ENCODE peak calls at places on chromosomes 6 and 20, in eight cellular contexts. K is HCT116, C is neural progenitor cell, X is PC-3, L is SK-N-SH, R is GM23248, Q is hepatocyte, P is GM23338. A is an unnamed sample. For H3K79me2, the result is how much of the 10 kb centered on the place peaks cover.

GRCh38 chr6:1416191-1416764 is 26.9 kb downstream of the FOXF2 start:
- DNase-seq in Q (no peak), L (no peak), K (no peak), P (peak), C (no peak), X (no peak), R (no peak), A (no peak)

GRCh38 chr6:28269492-28269891 is 2.5 kb downstream of the ZSCAN26 start:
- DNase-seq in R (peak), C (no peak), X (peak), P (no peak), Q (peak), K (peak), L (no peak), A (no peak)

GRCh38 chr6:168967556-168967955 is 286.1 kb downstream of the THBS2 start:
- DNase-seq in P (no peak), Q (no peak), K (no peak), L (no peak), X (no peak), C (no peak), R (no peak), A (no peak)

GRCh38 chr6:137223370-137224131 is 4.4 kb upstream of the IFNGR1 start:
- DNase-seq in Q (no peak), P (no peak), L (no peak), X (peak), C (no peak), K (no peak), R (peak), A (peak)

GRCh38 chr20:54342258-54342782 is 133.1 kb upstream of the DOK5 start:
- DNase-seq in X (no peak), Q (no peak), K (no peak), R (no peak), L (no peak), C (no peak), P (no peak), A (no peak)

GRCh38 chr20:33554914-33555420 is 65.1 kb downstream of the CBFA2T2 start:
- DNase-seq in Q (peak), L (no peak), C (peak), P (peak), X (peak), R (peak), K (peak), A (peak)

GRCh38 chr6:16966821-16967817 is 134.7 kb upstream of the STMND1 start:
- DNase-seq in L (no peak), X (no peak), P (no peak), Q (no peak), C (no peak), R (peak), K (no peak), A (no peak)

GRCh38 chr6:3319801-3320200 is 61.1 kb downstream of the PSMG4 start:
- DNase-seq in C (no peak), R (no peak), K (no peak), L (no peak), X (no peak), P (no peak), Q (no peak), A (no peak)

GRCh38 chr6:4434655-4435054 is 299.3 kb upstream of the ECI2 start:
- DNase-seq in C (no peak), X (no peak), R (no peak), Q (no peak), L (no peak), K (no peak), P (no peak), A (no peak)

GRCh38 chr20:35008411-35009342 is 53.0 kb downstream of the MYH7B start:
- DNase-seq in Q (no peak), C (no peak), L (no peak), R (peak), K (no peak), X (no peak), P (no peak), A (no peak)

GRCh38 chr6:138570716-138571020 is 71.4 kb upstream of the NHSL1 start:
- DNase-seq in K (no peak), P (no peak), L (no peak), Q (no peak), R (no peak), X (no peak), C (peak), A (no peak)

GRCh38 chr6:22784611-22785010 is 215.2 kb downstream of the HDGFL1 start:
- DNase-seq in Q (peak), R (no peak), X (no peak), P (peak), C (peak), K (no peak), L (no peak), A (no peak)

GRCh38 chr6:31834367-31834703 is 6.8 kb downstream of the HSPA1B start:
- DNase-seq in L (peak), Q (peak), C (peak), K (peak), P (peak), R (peak), X (peak), A (peak)

GRCh38 chr6:161351855-161352254 is 78.0 kb upstream of the AGPAT4 start:
- DNase-seq in L (no peak), X (no peak), P (no peak), Q (no peak), R (no peak), C (no peak), K (no peak), A (no peak)

GRCh38 chr20:46931699-46932098 is 37.1 kb downstream of the EYA2 start:
- DNase-seq in X (no peak), Q (no peak), K (no peak), L (no peak), C (no peak), R (peak), P (no peak), A (no peak)

GRCh38 chr6:74597266-74597665 is 608.6 kb downstream of the COL12A1 start:
- DNase-seq in X (peak), C (no peak), Q (no peak), L (no peak), P (no peak), R (peak), K (no peak), A (no peak)

GRCh38 chr6:30100585-30101422 is 12.1 kb downstream of the TRIM31 start:
- DNase-seq in K (no peak), Q (peak), R (peak), L (peak), P (peak), X (peak), C (peak), A (no peak)

GRCh38 chr20:25273541-25274358 is 25.9 kb downstream of the PYGB start:
- DNase-seq in K (no peak), Q (no peak), P (no peak), C (no peak), R (no peak), L (no peak), X (no peak), A (no peak)

GRCh38 chr6:15389759-15390723 is 144.2 kb downstream of the JARID2 start:
- DNase-seq in Q (peak), L (peak), X (peak), C (peak), R (peak), P (peak), K (peak), A (peak)

GRCh38 chr6:168616807-168617756 is 176.1 kb downstream of the SMOC2 start:
- DNase-seq in C (peak), K (no peak), P (peak), X (no peak), L (peak), Q (peak), R (no peak), A (no peak)

GRCh38 chr6:31267504-31268371 is 4.2 kb downstream of the HLA-C start:
- DNase-seq in Q (no peak), R (no peak), X (no peak), K (no peak), P (no peak), C (no peak), L (no peak), A (no peak)

GRCh38 chr6:11822346-11822745 is 43.7 kb upstream of the ADTRP start:
- DNase-seq in P (no peak), L (no peak), K (no peak), R (no peak), C (no peak), Q (no peak), X (no peak), A (no peak)

GRCh38 chr6:25660512-25660911 is 8.5 kb downstream of the SCGN start:
- DNase-seq in C (no peak), X (peak), K (peak), R (peak), Q (peak), L (no peak), P (no peak), A (no peak)

GRCh38 chr6:107061125-107062020 is 33.4 kb downstream of the MTRES1 start:
- DNase-seq in P (peak), K (no peak), L (no peak), Q (no peak), X (no peak), C (peak), R (peak), A (peak)

GRCh38 chr6:37517411-37517812 is 17.7 kb upstream of the CCDC167 start:
- DNase-seq in L (no peak), K (no peak), Q (no peak), R (peak), C (no peak), P (no peak), X (no peak), A (no peak)

GRCh38 chr20:21053002-21053762 is 53.0 kb downstream of the LINC00237 start:
- DNase-seq in Q (peak), L (peak), C (peak), X (no peak), K (no peak), R (no peak), P (peak), A (no peak)

GRCh38 chr6:26270121-26270861 is 94.7 kb upstream of the BTN3A2 start:
- DNase-seq in C (peak), P (peak), X (no peak), K (no peak), L (no peak), Q (no peak), R (no peak), A (peak)

GRCh38 chr6:131643262-131643631 is 6.1 kb downstream of the ENPP3 start:
- DNase-seq in P (no peak), K (peak), X (no peak), C (no peak), R (peak), Q (no peak), L (no peak), A (no peak)

GRCh38 chr6:74073429-74073828 is 377.4 kb downstream of the CD109 start:
- DNase-seq in Q (peak), C (no peak), L (no peak), X (peak), K (peak), R (peak), P (no peak), A (no peak)

GRCh38 chr6:163099621-163100171 is 314.8 kb upstream of the QKI start:
- DNase-seq in X (no peak), R (no peak), L (no peak), P (peak), C (peak), K (no peak), Q (no peak), A (no peak)

GRCh38 chr20:59823030-59823423 is 110.4 kb downstream of the SYCP2 start:
- DNase-seq in Q (no peak), K (no peak), L (peak), P (no peak), C (no peak), X (no peak), R (no peak), A (no peak)

GRCh38 chr6:155177369-155177961 is 86.3 kb upstream of the CLDN20 start:
- DNase-seq in P (peak), X (peak), L (peak), R (peak), Q (peak), C (peak), K (peak), A (peak)

GRCh38 chr20:32006841-32007786 is 3.1 kb upstream of the CCM2L start:
- DNase-seq in R (no peak), L (no peak), X (no peak), Q (no peak), P (no peak), K (no peak), C (peak), A (no peak)

GRCh38 chr20:57665589-57665971 is 44.2 kb downstream of the PMEPA1 start:
- DNase-seq in C (no peak), L (no peak), P (no peak), Q (no peak), X (no peak), R (no peak), K (no peak), A (no peak)

GRCh38 chr6:168922436-168922835 is 331.2 kb downstream of the THBS2 start:
- DNase-seq in C (no peak), P (no peak), R (no peak), Q (no peak), X (no peak), K (no peak), L (no peak), A (no peak)

GRCh38 chr6:139764498-139764986 is 390.1 kb upstream of the CITED2 start:
- DNase-seq in Q (peak), P (no peak), R (peak), X (peak), C (no peak), L (no peak), K (peak), A (no peak)

GRCh38 chr20:62906209-62906608 is 20.1 kb downstream of the DIDO1 start:
- DNase-seq in X (no peak), L (no peak), C (no peak), R (no peak), Q (no peak), P (no peak), K (no peak), A (no peak)

GRCh38 chr20:62905536-62906117 is 20.7 kb downstream of the DIDO1 start:
- DNase-seq in Q (no peak), K (no peak), R (no peak), C (no peak), P (no peak), X (no peak), L (no peak), A (no peak)

GRCh38 chr20:62906647-62907375 is 19.5 kb downstream of the DIDO1 start:
- DNase-seq in C (no peak), K (no peak), L (no peak), P (no peak), R (no peak), Q (no peak), X (no peak), A (no peak)

GRCh38 chr20:62908971-62909791 is 17.1 kb downstream of the DIDO1 start:
- DNase-seq in C (no peak), Q (no peak), L (no peak), X (no peak), R (no peak), K (no peak), P (no peak), A (no peak)

DNA sequence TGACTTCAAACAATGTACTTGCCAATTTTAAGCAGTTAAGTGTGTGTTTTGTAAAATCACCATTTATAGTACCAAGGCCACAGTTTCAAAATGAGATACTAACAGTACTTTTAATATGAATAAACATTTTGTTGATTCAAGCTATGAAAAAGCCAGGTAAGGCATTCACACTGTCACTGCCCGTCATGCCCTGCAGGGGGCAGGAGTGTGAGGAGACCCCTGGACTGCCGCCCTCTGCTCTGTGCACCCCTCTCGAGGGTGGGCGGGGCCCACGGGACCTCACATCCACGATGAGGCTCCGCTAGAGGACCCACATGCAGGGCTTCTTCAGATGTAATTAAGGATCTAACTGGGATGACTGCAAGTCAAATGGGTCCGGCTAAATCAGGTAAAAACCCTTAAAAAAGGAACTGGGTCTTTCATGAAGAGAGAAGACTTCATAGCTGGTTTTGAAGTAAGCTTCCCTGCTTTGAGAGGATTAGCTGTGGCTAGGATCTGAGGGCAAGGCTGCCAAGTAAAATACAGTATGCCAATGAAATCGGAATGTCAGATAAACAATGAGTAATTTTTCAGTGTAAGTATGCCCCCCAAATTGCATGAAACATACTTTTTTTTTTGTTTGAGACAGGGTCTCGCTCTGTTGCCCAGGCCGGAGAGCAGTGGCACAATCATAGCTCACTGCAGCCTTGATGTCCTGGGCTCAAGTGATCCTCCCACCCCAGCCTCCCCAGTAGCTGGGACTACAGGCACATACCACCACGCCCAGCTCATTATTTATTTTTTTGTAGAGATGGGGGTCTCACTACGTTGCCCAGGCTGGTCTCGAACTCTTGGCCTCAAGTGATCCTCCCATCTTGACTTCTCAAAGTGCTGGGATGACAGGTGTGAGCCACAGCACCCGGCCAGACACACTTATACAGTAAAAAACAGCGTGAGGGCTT is 18.7 kb downstream of the DIDO1 start:
- DNase-seq in Q (no peak), R (peak), C (peak), K (no peak), L (peak), X (no peak), P (peak), A (peak)
- H3K79me2 ChIP-seq in Q (half or more), R (half or more), C (half or more), K (half or more), L (half or more), X (under half), P (half or more), A (under half)

GRCh38 chr6:111482959-111483735 is at the start of gene REV3L:
- DNase-seq in L (peak), C (peak), R (peak), K (peak), P (peak), Q (peak), X (peak), A (peak)
- TF ChIP-seq EZH2phosphoT487 in L (no peak), C (no peak), R (no peak), K (no peak), P (no peak), Q (no peak), X (peak), A (no peak)

DNA sequence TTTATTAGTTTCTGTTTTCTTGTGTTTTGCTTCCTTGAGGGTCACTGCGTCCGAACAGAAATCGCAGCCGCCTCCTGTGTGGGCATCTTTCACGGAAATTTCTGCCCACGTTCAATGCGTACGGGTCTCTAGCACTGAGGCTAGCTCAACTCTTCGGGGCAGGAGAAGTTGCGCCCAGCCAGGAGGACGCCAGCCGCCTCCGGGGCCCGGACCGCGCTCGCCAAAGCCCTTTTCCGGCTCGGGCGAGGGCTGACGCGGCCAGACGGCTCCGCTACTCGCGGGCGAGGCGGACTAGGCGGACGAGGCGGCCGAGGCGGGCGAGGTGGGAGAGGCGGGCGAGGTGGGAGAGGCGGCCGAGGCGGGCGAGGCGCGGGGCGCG is 845 bp downstream of the TFAP2B start:
- DNase-seq in R (peak), X (no peak), L (no peak), K (no peak), P (no peak), C (peak), Q (peak), A (no peak)
- H2AFZ ChIP-seq in R (peak), X (no peak), L (peak), K (no peak), P (no peak), C (peak), Q (peak), A (no peak)

GRCh38 chr6:124057448-124057847 is 253.8 kb downstream of the NKAIN2 start:
- DNase-seq in R (no peak), Q (no peak), X (no peak), L (no peak), C (no peak), K (no peak), P (no peak), A (no peak)

GRCh38 chr6:124053315-124053714 is 249.7 kb downstream of the NKAIN2 start:
- DNase-seq in C (no peak), K (no peak), R (no peak), P (no peak), Q (no peak), L (no peak), X (no peak), A (no peak)

GRCh38 chr6:124056884-124057283 is 253.2 kb downstream of the NKAIN2 start:
- DNase-seq in X (no peak), K (no peak), C (no peak), Q (no peak), R (no peak), L (no peak), P (no peak), A (no peak)

GRCh38 chr6:124054034-124054433 is 250.4 kb downstream of the NKAIN2 start:
- DNase-seq in R (no peak), C (no peak), Q (no peak), P (no peak), K (no peak), L (no peak), X (no peak), A (no peak)

DNA sequence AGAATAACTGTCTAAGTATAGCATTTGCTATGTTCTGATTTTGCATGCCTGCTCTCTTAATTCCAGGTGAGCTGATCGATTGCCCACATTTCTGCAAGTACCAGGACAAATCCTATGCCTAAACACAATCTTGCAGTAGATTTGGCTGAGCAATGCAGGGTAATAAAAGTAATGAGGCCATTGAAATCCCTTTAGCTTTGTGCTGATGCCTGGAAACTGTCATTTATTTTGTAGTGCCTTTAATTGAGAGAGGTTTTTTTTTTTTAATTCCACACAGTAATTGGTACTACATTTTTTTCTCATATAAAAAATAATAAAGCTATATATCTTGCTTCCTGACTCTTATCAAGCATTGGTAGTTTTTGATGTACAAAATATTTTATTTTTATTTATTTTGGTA is 252.3 kb downstream of the NKAIN2 start:
- DNase-seq in L (no peak), P (no peak), K (no peak), Q (no peak), C (no peak), X (no peak), R (no peak), A (no peak)
- H3K79me2 ChIP-seq in L (under half), P (under half), K (under half), Q (under half), C (under half), X (under half), R (under half), A (under half)

GRCh38 chr6:43172127-43173007 is 1.3 kb downstream of the SRF start:
- DNase-seq in R (peak), Q (peak), C (peak), X (peak), L (peak), K (no peak), P (peak), A (peak)
- TF ChIP-seq EZH2phosphoT487 in R (no peak), Q (no peak), C (no peak), X (no peak), L (no peak), K (no peak), P (no peak), A (no peak)

A was measured in OCI-LY7.